ENCODE peak calls at places on chromosomes 11 and 22, in seven cellular contexts. V is adrenal gland, E is fibroblast of lung, H is cardiac muscle cell, I is lower lobe of right lung, J is GM23338, Y is AG04450. U is an unnamed sample.

GRCh38 chr11:17026487-17027082 is 12.4 kb upstream of the PLEKHA7 start:
- DNase-seq in V (no peak), E (no peak), H (no peak), I (no peak), J (no peak), Y (no peak), U (no peak)

GRCh38 chr11:121929581-121929980 is 186.4 kb downstream of the BLID start:
- DNase-seq in V (no peak), E (peak; percentile 35), H (peak; percentile 67), I (no peak), J (peak; percentile 65), Y (no peak), U (peak; percentile 34)

GRCh38 chr22:30267382-30268302 is 991 bp upstream of the OSM start:
- DNase-seq in V (no peak), E (no peak), H (no peak), I (peak; percentile 67), J (no peak), Y (no peak), U (no peak)

GRCh38 chr11:498297-499181 is 8.5 kb downstream of the RNH1 start:
- DNase-seq in V (no peak), E (no peak), H (no peak), I (no peak), J (no peak), Y (no peak), U (no peak)

GRCh38 chr22:24736526-24737050 is 37.9 kb downstream of the PIWIL3 start:
- DNase-seq in V (no peak), E (no peak), H (no peak), I (no peak), J (no peak), Y (no peak), U (no peak)

GRCh38 chr11:42992594-42992993 is 319.2 kb upstream of the API5 start:
- DNase-seq in V (no peak), E (no peak), H (no peak), I (no peak), J (no peak), Y (no peak), U (no peak)

GRCh38 chr11:120400564-120401364 is 64.6 kb downstream of the ARHGEF12 start:
- DNase-seq in V (peak; percentile 56), E (peak; percentile 99), H (peak; percentile 96), I (no peak), J (no peak), Y (peak; percentile 94), U (peak; percentile 99)

GRCh38 chr22:16783930-16784354 is 41.3 kb downstream of the XKR3 start:
- DNase-seq in V (no peak), E (no peak), H (no peak), I (no peak), J (peak; percentile 71), Y (no peak), U (no peak)

GRCh38 chr11:74325649-74326645 is 14.5 kb upstream of the P4HA3 start:
- DNase-seq in V (peak; percentile 88), E (peak; percentile 98), H (peak; percentile 96), I (peak; percentile 74), J (no peak), Y (peak; percentile 70), U (no peak)

GRCh38 chr11:8870461-8871282 is 40.3 kb upstream of the AKIP1 start:
- DNase-seq in V (peak; percentile 57), E (peak; percentile 75), H (peak; percentile 79), I (peak; percentile 84), J (peak; percentile 75), Y (peak; percentile 29), U (peak; percentile 64)

GRCh38 chr11:28298209-28298608 is 190.0 kb downstream of the METTL15 start:
- DNase-seq in V (no peak), E (no peak), H (no peak), I (no peak), J (no peak), Y (no peak), U (no peak)

GRCh38 chr22:34622602-34623001 is 443.4 kb upstream of the ISX start:
- DNase-seq in V (no peak), E (no peak), H (no peak), I (no peak), J (no peak), Y (no peak), U (no peak)

GRCh38 chr22:26086359-26086758 is 82.9 kb upstream of the SEZ6L start:
- DNase-seq in V (no peak), E (no peak), H (no peak), I (no peak), J (no peak), Y (no peak), U (no peak)

GRCh38 chr11:68116892-68117435 is 4.2 kb downstream of the CHKA start:
- DNase-seq in V (no peak), E (no peak), H (no peak), I (no peak), J (no peak), Y (no peak), U (no peak)

GRCh38 chr22:47604563-47604962 is 842.1 kb downstream of the TBC1D22A start:
- DNase-seq in V (no peak), E (no peak), H (no peak), I (no peak), J (no peak), Y (no peak), U (no peak)

GRCh38 chr11:128467610-128468041 is 119.7 kb downstream of the ETS1 start:
- DNase-seq in V (no peak), E (peak; percentile 94), H (peak; percentile 78), I (no peak), J (no peak), Y (peak; percentile 92), U (peak; percentile 85)

GRCh38 chr11:86586307-86586706 is 86.1 kb downstream of the ME3 start:
- DNase-seq in V (no peak), E (no peak), H (no peak), I (no peak), J (no peak), Y (no peak), U (no peak)

DNA sequence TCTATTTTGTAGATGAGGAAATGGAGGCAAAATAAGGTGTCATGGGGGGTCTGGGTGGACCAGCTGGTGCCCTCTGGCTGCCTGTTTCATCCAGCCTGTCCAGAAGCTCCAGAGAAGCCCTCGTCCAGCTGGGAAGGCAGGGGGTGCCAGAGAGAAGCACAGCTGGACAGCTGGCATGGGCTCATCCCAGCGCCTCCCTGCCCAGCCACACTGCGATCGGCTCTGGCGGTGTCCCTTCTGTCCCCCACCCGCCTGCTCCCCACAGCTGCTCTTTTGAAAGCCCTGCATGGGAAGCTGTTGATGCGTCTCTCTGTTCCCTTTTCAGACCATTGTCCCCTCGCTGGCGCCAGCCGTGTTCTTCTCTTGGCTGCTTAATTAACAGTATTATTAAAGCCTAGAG is 86.5 kb downstream of the MN1 start:
- DNase-seq in V (no peak), E (no peak), H (no peak), I (no peak), J (no peak), Y (no peak), U (no peak)
- H3K4me3 ChIP-seq in V (no peak overlapping the region), E (no peak overlapping the region), H (no peak overlapping the region), I (no peak overlapping the region), J (no peak overlapping the region), Y (no peak overlapping the region), U (no peak overlapping the region)

GRCh38 chr11:127070808-127071207 is 70.2 kb upstream of the KIRREL3 start:
- DNase-seq in V (no peak), E (no peak), H (no peak), I (no peak), J (no peak), Y (no peak), U (no peak)
- TF ChIP-seq CTCF in V (no peak), E (no peak), H (no peak), I (no peak), J (no peak), Y (no peak), U (no peak)

GRCh38 chr22:49079027-49079725 is 748.5 kb downstream of the BRD1 start:
- DNase-seq in V (no peak), E (no peak), H (no peak), I (no peak), J (no peak), Y (no peak), U (no peak)
- H3K27me3 ChIP-seq in V (no peaks in the 10 kb centered on the region), E (no peaks in the 10 kb centered on the region), H (peaks cover 5% of the 10 kb centered on the region), I (no peaks in the 10 kb centered on the region), J (no peaks in the 10 kb centered on the region), Y (no peaks in the 10 kb centered on the region), U (no peaks in the 10 kb centered on the region)

GRCh38 chr22:18066181-18066859 is 11.5 kb upstream of the PEX26 start:
- DNase-seq in V (no peak), E (no peak), H (no peak), I (no peak), J (no peak), Y (no peak), U (no peak)
- H3K4me3 ChIP-seq in V (no peak overlapping the region), E (no peak overlapping the region), H (no peak overlapping the region), I (no peak overlapping the region), J (no peak overlapping the region), Y (no peak overlapping the region), U (no peak overlapping the region)

GRCh38 chr11:132312616-132313210 is 942.3 kb downstream of the NTM start:
- DNase-seq in V (no peak), E (peak; percentile 38), H (peak; percentile 55), I (no peak), J (peak; percentile 83), Y (no peak), U (peak; percentile 5)

DNA sequence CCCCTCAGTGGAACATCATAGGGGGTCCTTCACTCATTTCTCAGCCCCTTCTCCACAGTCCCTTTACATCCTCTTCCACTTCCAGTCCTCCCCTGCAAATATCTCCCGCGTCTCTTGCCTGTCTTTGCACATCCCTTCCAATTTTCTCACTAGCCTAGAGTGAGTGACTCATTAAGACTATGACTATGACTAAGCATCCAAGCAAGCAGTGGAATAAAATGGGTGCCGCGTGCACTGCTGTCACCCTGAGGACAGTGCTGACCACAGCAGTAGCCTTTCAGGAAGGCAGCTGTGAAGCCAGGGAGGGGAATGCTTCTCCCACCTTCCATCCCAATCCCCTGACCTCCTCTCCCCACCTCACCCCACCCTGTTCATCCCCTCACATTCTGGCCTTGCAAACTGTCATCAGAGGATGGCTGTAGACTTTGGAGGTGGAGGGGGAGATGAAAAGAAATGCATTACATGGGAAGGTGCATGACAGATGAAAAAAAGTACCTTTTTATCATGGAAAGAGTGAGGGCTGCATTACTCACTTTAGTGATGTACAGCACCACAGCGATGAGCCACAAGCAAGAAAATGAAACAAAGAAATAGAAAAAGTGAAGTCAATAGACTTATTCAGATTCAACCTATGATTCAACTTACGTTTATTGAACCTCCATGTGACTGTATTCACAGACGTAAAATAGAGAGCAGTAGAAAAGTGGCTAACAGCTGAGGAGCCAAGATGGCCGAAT is 948.2 kb downstream of the NTM start:
- DNase-seq in V (no peak), E (peak; percentile 4), H (peak; percentile 10), I (no peak), J (no peak), Y (no peak), U (peak; percentile 76)
- TF ChIP-seq CTCF in V (no peak), E (no peak), H (no peak), I (no peak), J (no peak), Y (no peak), U (no peak)

DNA sequence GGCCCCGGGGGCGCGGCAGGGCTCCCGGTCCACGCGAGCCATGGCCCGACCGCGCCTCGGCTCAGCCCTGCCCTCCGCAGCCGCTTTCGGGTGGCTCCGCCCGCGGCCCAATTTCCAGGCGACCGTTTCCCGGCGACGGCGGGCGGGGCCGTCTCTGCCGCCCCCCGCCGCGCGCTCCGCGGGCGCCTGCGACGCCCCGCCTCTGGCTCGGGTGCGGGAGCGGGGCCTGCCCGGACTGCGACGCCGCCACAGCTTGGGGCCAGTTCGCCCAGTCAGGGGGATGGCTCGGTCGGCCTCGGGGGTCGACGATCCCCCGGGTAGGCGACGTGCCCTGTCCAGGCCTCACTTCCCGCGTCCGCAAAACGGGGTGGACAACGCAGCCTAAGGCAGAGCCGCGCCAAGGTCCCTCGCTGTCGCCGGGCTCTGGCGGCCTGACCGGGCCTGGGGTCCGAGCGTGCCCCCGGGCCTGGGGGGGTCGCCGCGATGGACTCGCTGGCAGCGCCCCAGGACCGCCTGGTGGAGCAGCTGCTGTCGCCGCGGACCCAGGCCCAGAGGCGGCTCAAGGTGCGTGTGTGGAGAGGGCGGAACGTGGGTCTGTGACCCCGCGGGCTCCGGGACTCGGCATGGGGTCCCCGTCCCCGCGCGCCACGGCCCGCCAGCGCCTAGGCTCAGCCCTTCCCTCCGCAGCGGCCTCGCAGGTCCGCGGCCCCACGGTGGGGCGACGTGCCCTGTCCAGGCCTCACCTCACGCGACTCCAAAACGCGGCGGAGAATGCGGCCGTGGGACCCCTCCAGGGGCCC is 4.2 kb downstream of the SEPTIN5 start:
- DNase-seq in V (no peak), E (no peak), H (no peak), I (no peak), J (no peak), Y (no peak), U (no peak)
- H3K27me3 ChIP-seq in V (no peaks in the 10 kb centered on the region), E (peaks cover 4% of the 10 kb centered on the region), H (peaks cover 48% of the 10 kb centered on the region), I (peaks cover 82% of the 10 kb centered on the region), J (peaks cover 92% of the 10 kb centered on the region), Y (no peaks in the 10 kb centered on the region), U (peaks cover 2% of the 10 kb centered on the region)